ENCODE peak calls at places on chromosomes 2 and 18, in six cellular contexts. B, Z, L, J, T and M are unnamed samples.

GRCh38 chr2:31386648-31387047 is 27.9 kb downstream of the XDH start:
- DNase-seq in B (no peak), Z (no peak), L (peak), J (no peak), T (peak), M (no peak)

GRCh38 chr2:127811397-127811860 is 458 bp upstream of the WDR33 start:
- DNase-seq in B (peak), Z (no peak), L (peak), J (no peak), T (no peak), M (peak)

GRCh38 chr2:100562613-100563406 is at the start of gene PDCL3:
- DNase-seq in B (peak), Z (peak), L (peak), J (peak), T (peak), M (peak)

GRCh38 chr2:205848601-205849000 is 166.3 kb downstream of the NRP2 start:
- DNase-seq in B (no peak), Z (no peak), L (no peak), J (no peak), T (no peak), M (no peak)

GRCh38 chr2:217964658-217965161 is 38.1 kb downstream of the TNS1 start:
- DNase-seq in B (no peak), Z (peak), L (no peak), J (peak), T (no peak), M (peak)

GRCh38 chr2:218996937-218997336 is 3.7 kb upstream of the CRYBA2 start:
- DNase-seq in B (no peak), Z (no peak), L (no peak), J (no peak), T (no peak), M (peak)

GRCh38 chr2:171554991-171555615 is 32.8 kb downstream of the CYBRD1 start:
- DNase-seq in B (no peak), Z (no peak), L (no peak), J (no peak), T (no peak), M (no peak)

GRCh38 chr2:43707255-43707654 is 31.0 kb upstream of the C1GALT1C1L start:
- DNase-seq in B (peak), Z (no peak), L (peak), J (peak), T (no peak), M (no peak)

GRCh38 chr18:24341361-24341760 is 56.3 kb downstream of the OSBPL1A start:
- DNase-seq in B (no peak), Z (no peak), L (no peak), J (no peak), T (no peak), M (no peak)

GRCh38 chr2:132824716-132825115 is 154.7 kb upstream of the LYPD1 start:
- DNase-seq in B (no peak), Z (no peak), L (no peak), J (no peak), T (no peak), M (no peak)

GRCh38 chr2:120545521-120546076 is 190.1 kb upstream of the GLI2 start:
- DNase-seq in B (no peak), Z (no peak), L (no peak), J (no peak), T (peak), M (no peak)

GRCh38 chr2:233081731-233082221 is 21.6 kb downstream of the INPP5D start:
- DNase-seq in B (no peak), Z (peak), L (no peak), J (no peak), T (no peak), M (no peak)

GRCh38 chr2:200665626-200666453 is 80.0 kb downstream of the AOX1 start:
- DNase-seq in B (no peak), Z (no peak), L (no peak), J (no peak), T (peak), M (no peak)

GRCh38 chr2:240875228-240876034 is 6.8 kb downstream of the AGXT start:
- DNase-seq in B (no peak), Z (no peak), L (no peak), J (no peak), T (no peak), M (peak)

GRCh38 chr2:127563458-127564428 is 28.3 kb downstream of the MYO7B start:
- DNase-seq in B (no peak), Z (no peak), L (no peak), J (no peak), T (no peak), M (peak)

GRCh38 chr2:23614701-23615100 is 229.7 kb downstream of the KLHL29 start:
- DNase-seq in B (no peak), Z (no peak), L (no peak), J (no peak), T (no peak), M (peak)

GRCh38 chr2:182117203-182117602 is 131.6 kb downstream of the PPP1R1C start:
- DNase-seq in B (no peak), Z (no peak), L (no peak), J (no peak), T (no peak), M (no peak)

GRCh38 chr2:200863655-200864205 is 728 bp downstream of the CLK1 start:
- DNase-seq in B (peak), Z (peak), L (no peak), J (peak), T (no peak), M (no peak)

GRCh38 chr2:179692610-179693009 is 168.8 kb downstream of the ZNF385B start:
- DNase-seq in B (no peak), Z (no peak), L (no peak), J (no peak), T (no peak), M (no peak)

GRCh38 chr18:79459946-79460345 is 64.2 kb downstream of the NFATC1 start:
- DNase-seq in B (no peak), Z (no peak), L (no peak), J (no peak), T (no peak), M (no peak)

GRCh38 chr2:239156516-239157265 is 244.1 kb downstream of the HDAC4 start:
- DNase-seq in B (peak), Z (peak), L (no peak), J (peak), T (no peak), M (peak)

GRCh38 chr2:60742419-60742818 is 13.6 kb upstream of the PAPOLG start:
- DNase-seq in B (no peak), Z (no peak), L (no peak), J (no peak), T (no peak), M (no peak)

GRCh38 chr2:74767618-74768017 is 66.3 kb upstream of the HK2 start:
- DNase-seq in B (no peak), Z (no peak), L (no peak), J (no peak), T (peak), M (no peak)

GRCh38 chr2:118112771-118113334 is 24.6 kb downstream of the INSIG2 start:
- DNase-seq in B (no peak), Z (no peak), L (no peak), J (no peak), T (peak), M (no peak)

GRCh38 chr2:64017811-64018714 is 1.2 kb downstream of the VPS54 start:
- DNase-seq in B (no peak), Z (no peak), L (peak), J (no peak), T (no peak), M (no peak)

GRCh38 chr2:71460595-71461303 is 7.4 kb downstream of the DYSF start:
- DNase-seq in B (no peak), Z (no peak), L (peak), J (no peak), T (no peak), M (no peak)

GRCh38 chr2:178863856-178864620 is 56.8 kb upstream of the TTN start:
- DNase-seq in B (peak), Z (no peak), L (no peak), J (peak), T (no peak), M (no peak)

GRCh38 chr18:76380791-76381405 is 114.1 kb downstream of the ZNF516 start:
- DNase-seq in B (no peak), Z (no peak), L (peak), J (no peak), T (no peak), M (no peak)

GRCh38 chr2:61288070-61288841 is 126.3 kb downstream of the C2orf74 start:
- DNase-seq in B (no peak), Z (no peak), L (peak), J (no peak), T (no peak), M (no peak)

GRCh38 chr2:43169091-43169936 is 57.1 kb downstream of the ZFP36L2 start:
- DNase-seq in B (no peak), Z (peak), L (no peak), J (peak), T (no peak), M (peak)

DNA sequence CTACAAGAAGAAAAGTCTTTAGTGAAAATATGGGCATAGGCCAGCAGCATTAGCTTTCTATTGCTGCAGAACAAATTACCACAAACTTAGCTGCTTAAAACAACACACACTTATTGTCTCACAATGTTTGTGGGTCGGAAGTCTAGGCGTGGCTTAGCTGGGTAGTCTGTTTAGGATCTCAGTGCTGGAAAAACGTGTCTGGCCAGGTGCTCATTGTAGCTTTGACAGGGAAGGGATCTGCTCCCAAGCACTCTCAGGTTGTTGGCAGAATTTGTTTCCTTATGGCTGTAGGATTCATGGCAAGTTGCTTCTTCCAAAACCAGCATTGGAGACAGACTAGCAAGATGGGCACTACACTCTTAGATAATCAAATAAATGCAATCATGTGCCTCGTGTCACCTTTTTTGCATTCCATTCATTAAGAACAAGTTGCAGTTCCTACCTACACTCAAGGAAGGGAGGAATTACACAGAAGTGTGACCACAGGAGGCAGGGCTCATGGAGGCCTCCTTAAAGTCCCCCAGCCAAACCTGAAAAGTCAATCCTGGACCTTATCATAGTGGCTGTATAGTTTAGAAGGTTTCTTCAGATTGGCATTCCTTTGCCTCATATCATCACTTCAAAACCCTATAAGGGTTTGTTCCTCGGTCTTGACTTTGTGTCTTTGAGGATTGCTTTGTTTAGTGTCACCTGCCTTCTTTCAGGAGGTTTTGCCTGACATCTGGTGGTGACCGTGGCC is 17.3 kb downstream of the MRPL30 start:
- DNase-seq in B (no peak), Z (no peak), L (no peak), J (no peak), T (no peak), M (no peak)
- TF ChIP-seq POLR2A in B (no peak), Z (no peak), L (peak), J (no peak), T (no peak), M (no peak)

GRCh38 chr2:129233751-129234406 is 745.6 kb upstream of the RAB6C start:
- DNase-seq in B (no peak), Z (no peak), L (no peak), J (no peak), T (no peak), M (no peak)
- TF ChIP-seq CTCF in B (no peak), Z (no peak), L (no peak), J (no peak), T (no peak), M (no peak)

GRCh38 chr2:45643543-45644542 is 7.6 kb upstream of the PRKCE start:
- DNase-seq in B (peak), Z (peak), L (peak), J (peak), T (peak), M (peak)
- TF ChIP-seq POLR2A in B (no peak), Z (no peak), L (no peak), J (no peak), T (no peak), M (no peak)

GRCh38 chr2:174949988-174950687 is 55.0 kb downstream of the CHN1 start:
- DNase-seq in B (no peak), Z (no peak), L (no peak), J (no peak), T (no peak), M (no peak)

GRCh38 chr2:174951746-174952145 is 53.4 kb downstream of the CHN1 start:
- DNase-seq in B (no peak), Z (no peak), L (no peak), J (no peak), T (no peak), M (no peak)

GRCh38 chr2:174957049-174957448 is 48.1 kb downstream of the CHN1 start:
- DNase-seq in B (no peak), Z (no peak), L (no peak), J (no peak), T (no peak), M (no peak)

GRCh38 chr2:174952607-174953006 is 52.6 kb downstream of the CHN1 start:
- DNase-seq in B (no peak), Z (no peak), L (no peak), J (no peak), T (no peak), M (no peak)
- TF ChIP-seq CTCF in B (no peak), Z (no peak), L (no peak), J (no peak), T (no peak), M (no peak)

GRCh38 chr2:40957508-40957907 is 505.6 kb upstream of the SLC8A1 start:
- DNase-seq in B (no peak), Z (no peak), L (no peak), J (peak), T (peak), M (no peak)
- TF ChIP-seq POLR2A in B (no peak), Z (no peak), L (no peak), J (no peak), T (no peak), M (no peak)

DNA sequence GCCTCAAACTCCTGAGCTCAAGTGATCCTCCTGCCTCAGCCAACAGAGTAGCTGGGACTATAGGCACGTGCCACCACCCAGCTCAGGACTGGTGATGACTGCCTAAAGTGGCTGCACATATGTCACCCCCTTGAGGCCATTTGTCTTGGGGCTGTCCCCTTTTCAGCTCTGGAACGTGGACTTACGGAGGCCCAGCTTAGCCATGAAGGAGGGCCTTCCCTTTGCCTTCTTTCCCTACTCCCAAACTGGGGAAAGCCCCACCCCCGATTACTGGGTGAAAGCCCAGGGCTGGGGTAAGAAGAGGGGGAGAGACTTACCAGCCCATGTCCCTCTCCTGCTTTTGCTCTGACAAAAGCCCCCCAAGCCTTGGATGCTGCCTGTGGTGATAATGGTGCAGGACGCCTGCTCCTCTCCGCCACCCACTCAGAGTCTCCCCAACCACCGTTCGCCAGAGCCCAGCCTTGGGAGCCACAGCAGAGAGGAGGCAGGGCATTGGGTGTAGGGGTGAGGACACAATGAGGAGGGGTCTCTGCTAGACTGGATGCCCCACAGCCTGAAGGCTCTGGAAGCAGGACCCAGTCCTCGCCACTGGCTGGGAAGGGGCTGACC is 2.5 kb upstream of the DUSP2 start:
- DNase-seq in B (no peak), Z (peak), L (no peak), J (peak), T (no peak), M (no peak)
- TF ChIP-seq CTCF in B (no peak), Z (no peak), L (no peak), J (no peak), T (no peak), M (no peak)

DNA sequence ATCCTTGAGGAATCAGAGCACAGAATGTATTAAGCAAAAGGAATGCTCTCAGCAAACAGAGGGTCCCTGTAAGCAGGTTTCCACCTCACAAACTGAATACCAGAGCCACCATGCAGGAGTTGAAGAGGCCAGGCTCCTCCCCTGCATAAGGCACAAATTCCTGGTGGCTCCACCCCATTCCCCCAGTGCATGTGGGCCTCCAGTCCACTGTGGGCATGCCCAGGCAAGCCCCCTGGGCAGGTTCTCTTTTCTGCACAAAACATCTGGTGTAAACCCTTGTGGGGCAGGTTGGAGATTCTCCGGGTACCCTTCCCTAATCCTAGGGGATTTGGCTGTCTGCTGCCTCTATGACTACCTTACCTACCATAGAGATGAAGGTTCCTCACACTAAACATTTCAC is 166.5 kb downstream of the PTPRM start:
- DNase-seq in B (no peak), Z (no peak), L (no peak), J (no peak), T (peak), M (no peak)
- TF ChIP-seq POLR2A in B (no peak), Z (no peak), L (no peak), J (no peak), T (no peak), M (no peak)

GRCh38 chr2:149573760-149574159 is 13.8 kb downstream of the MMADHC start:
- DNase-seq in B (no peak), Z (no peak), L (no peak), J (no peak), T (no peak), M (no peak)
- TF ChIP-seq CTCF in B (peak), Z (peak), L (no peak), J (peak), T (no peak), M (peak)